ENCODE peak calls at places on chromosomes 4 and X, in six cellular contexts. Y is body of pancreas, G is upper lobe of left lung, I is T-helper 9 cell, Q is SIG-M5, B is T-helper 2 cell. S is an unnamed sample.

GRCh38 chr4:35025152-35025834 is 1219.0 kb downstream of the ARAP2 start:
- DNase-seq in Y (no peak), G (no peak), I (no peak), Q (no peak), B (no peak), S (no peak)

GRCh38 chrX:39852496-39852895 is 245.3 kb downstream of the BCOR start:
- DNase-seq in Y (no peak), G (no peak), I (no peak), Q (no peak), B (no peak), S (no peak)

GRCh38 chr4:140237616-140238352 is 83.8 kb upstream of the MAML3 start:
- DNase-seq in Y (peak), G (peak), I (no peak), Q (no peak), B (no peak), S (peak)

GRCh38 chr4:168856312-168856711 is 153.7 kb downstream of the CBR4 start:
- DNase-seq in Y (no peak), G (no peak), I (no peak), Q (no peak), B (no peak), S (no peak)

GRCh38 chr4:78864405-78865024 is 74.7 kb downstream of the PAQR3 start:
- DNase-seq in Y (peak), G (no peak), I (no peak), Q (peak), B (peak), S (no peak)

GRCh38 chrX:5733483-5733882 is 495.2 kb downstream of the NLGN4X start:
- DNase-seq in Y (no peak), G (no peak), I (no peak), Q (no peak), B (no peak), S (no peak)

GRCh38 chr4:105637409-105638258 is 70.9 kb downstream of the INTS12 start:
- DNase-seq in Y (peak), G (peak), I (no peak), Q (no peak), B (no peak), S (peak)

GRCh38 chr4:151407466-151408379 is 1.3 kb upstream of the FHIP1A start:
- DNase-seq in Y (peak), G (peak), I (peak), Q (peak), B (peak), S (peak)

GRCh38 chr4:16663722-16664121 is 234.7 kb downstream of the LDB2 start:
- DNase-seq in Y (no peak), G (no peak), I (no peak), Q (no peak), B (no peak), S (no peak)

GRCh38 chrX:44235534-44235933 is 107.9 kb downstream of the EFHC2 start:
- DNase-seq in Y (no peak), G (no peak), I (no peak), Q (no peak), B (no peak), S (no peak)

GRCh38 chr4:79042079-79042674 is 102.9 kb upstream of the PAQR3 start:
- DNase-seq in Y (no peak), G (no peak), I (no peak), Q (no peak), B (no peak), S (no peak)

GRCh38 chrX:8879750-8880149 is 78.6 kb upstream of the FAM9A start:
- DNase-seq in Y (peak), G (no peak), I (peak), Q (no peak), B (no peak), S (peak)

GRCh38 chr4:31366041-31366440 is 645.9 kb downstream of the PCDH7 start:
- DNase-seq in Y (no peak), G (no peak), I (no peak), Q (no peak), B (no peak), S (no peak)

GRCh38 chr4:15651682-15652081 is 3.5 kb downstream of the FBXL5 start:
- DNase-seq in Y (no peak), G (no peak), I (no peak), Q (no peak), B (peak), S (no peak)

GRCh38 chrX:153530411-153531145 is 13.1 kb downstream of the ATP2B3 start:
- DNase-seq in Y (no peak), G (no peak), I (no peak), Q (no peak), B (no peak), S (no peak)

GRCh38 chrX:10828640-10829039 is 208.3 kb upstream of the MID1 start:
- DNase-seq in Y (peak), G (no peak), I (no peak), Q (no peak), B (no peak), S (peak)

GRCh38 chr4:166091914-166092510 is 219.0 kb downstream of the TLL1 start:
- DNase-seq in Y (no peak), G (no peak), I (no peak), Q (no peak), B (no peak), S (no peak)

GRCh38 chr4:66590488-66591215 is 920.4 kb upstream of the EPHA5 start:
- DNase-seq in Y (no peak), G (no peak), I (no peak), Q (no peak), B (no peak), S (no peak)

GRCh38 chr4:97576955-97577354 is 566.3 kb downstream of the STPG2 start:
- DNase-seq in Y (no peak), G (no peak), I (no peak), Q (no peak), B (no peak), S (no peak)